ENCODE peak calls at places on chromosome 6, in five cellular contexts. E is H1, J is neuronal stem cell, C is H9, D is IMR-90. G is an unnamed sample.

GRCh38 chr6:81929828-81930227 is 177.3 kb upstream of the TENT5A start:
- DNase-seq in C (no peak), E (no peak), D (peak; percentile 21), J (no peak), G (no peak)

GRCh38 chr6:92427408-92427905 is 991.9 kb downstream of the EPHA7 start:
- DNase-seq in E (no peak), J (no peak), D (no peak), C (no peak), G (no peak)

GRCh38 chr6:113381957-113382356 is 475.2 kb upstream of the MARCKS start:
- DNase-seq in J (no peak), C (no peak), E (no peak), D (peak; percentile 75), G (peak; percentile 61)

GRCh38 chr6:131197716-131198115 is 62.4 kb downstream of the AKAP7 start:
- DNase-seq in C (no peak), E (no peak), D (no peak), J (no peak), G (no peak)

GRCh38 chr6:33014841-33015634 is 5.6 kb upstream of the HLA-DOA start:
- DNase-seq in D (peak; percentile 86), C (peak; percentile 60), E (no peak), J (peak; percentile 80), G (peak; percentile 85)

GRCh38 chr6:119052985-119053384 is 25.5 kb downstream of the FAM184A start:
- DNase-seq in D (no peak), J (no peak), C (no peak), E (no peak), G (no peak)

GRCh38 chr6:151784441-151785214 is 22.9 kb upstream of the ESR1 start:
- DNase-seq in E (no peak), J (no peak), D (no peak), C (no peak), G (no peak)

GRCh38 chr6:134295953-134296553 is 21.9 kb downstream of the SGK1 start:
- DNase-seq in D (peak; percentile 100), E (no peak), J (no peak), C (no peak), G (peak; percentile 98)

GRCh38 chr6:115838763-115839401 is 221.8 kb downstream of the FRK start:
- DNase-seq in C (peak; percentile 62), D (peak; percentile 13), J (no peak), E (peak; percentile 57), G (peak; percentile 39)

GRCh38 chr6:25787469-25787868 is 32.9 kb downstream of the SLC17A4 start:
- DNase-seq in E (no peak), D (no peak), J (no peak), C (no peak), G (no peak)

GRCh38 chr6:155543141-155543870 is 87.7 kb upstream of the NOX3 start:
- DNase-seq in E (no peak), D (no peak), C (no peak), J (no peak), G (no peak)

GRCh38 chr6:136069119-136069518 is 181.0 kb downstream of the MTFR2 start:
- DNase-seq in C (no peak), J (no peak), E (no peak), D (peak; percentile 89), G (peak; percentile 69)

GRCh38 chr6:133814797-133815196 is 74.1 kb upstream of the TCF21 start:
- DNase-seq in D (peak; percentile 71), J (no peak), C (no peak), E (no peak), G (peak; percentile 69)

GRCh38 chr6:34673079-34673478 is 23.5 kb downstream of the ILRUN start:
- DNase-seq in C (no peak), J (no peak), D (no peak), E (no peak), G (no peak)

DNA sequence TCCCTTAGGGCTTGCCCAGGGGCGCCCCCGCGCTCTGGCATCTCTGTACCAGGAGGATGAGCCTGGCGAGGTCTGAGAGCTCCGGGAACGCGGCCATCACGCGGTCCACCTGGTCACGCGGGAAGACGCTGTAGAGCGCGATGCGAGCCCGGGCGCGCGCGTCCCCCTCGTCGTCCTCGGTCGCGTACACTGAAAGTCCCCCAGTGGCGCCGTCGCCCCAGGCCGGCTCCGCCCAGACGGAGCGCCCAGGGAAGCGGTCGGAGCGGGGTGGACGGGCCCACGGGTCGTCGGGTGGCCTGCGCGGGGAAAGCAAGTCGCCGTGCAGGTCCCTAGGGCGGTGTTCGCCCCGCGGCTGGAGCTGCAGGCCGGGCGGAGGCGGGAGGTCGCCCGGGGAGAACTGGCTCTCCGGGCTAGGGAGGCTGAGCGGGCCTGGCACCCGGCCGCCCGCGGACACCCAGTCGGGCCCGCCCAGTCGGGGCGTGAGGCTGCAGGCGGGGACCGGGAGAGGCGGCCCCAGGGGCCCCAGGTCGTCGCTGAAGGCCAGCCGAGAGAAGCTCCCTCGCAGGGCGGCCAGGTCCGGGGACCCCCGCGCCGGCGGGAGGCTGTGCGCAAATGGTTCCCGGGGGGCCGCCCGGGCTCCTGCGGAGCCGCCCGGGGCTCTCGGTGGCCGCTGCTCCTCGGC is 34.0 kb downstream of the ZC3H12D start:
- DNase-seq in E (peak; percentile 64), D (no peak), C (no peak), J (no peak), G (no peak)
- H3K23ac ChIP-seq in E (no peak overlapping the region), D (no peak overlapping the region), C (no peak overlapping the region), J (peak overlapping the region; percentile 74), G (no peak overlapping the region)

GRCh38 chr6:99592900-99593299 is 13.7 kb upstream of the PRDM13 start:
- DNase-seq in E (no peak), C (no peak), D (no peak), J (no peak), G (no peak)

GRCh38 chr6:99589290-99589672 is 17.4 kb upstream of the PRDM13 start:
- DNase-seq in C (peak; percentile 51), J (no peak), D (no peak), E (peak; percentile 58), G (no peak)

GRCh38 chr6:99589907-99590493 is 16.6 kb upstream of the PRDM13 start:
- DNase-seq in C (no peak), D (no peak), E (no peak), J (no peak), G (no peak)

GRCh38 chr6:99591673-99592364 is 14.8 kb upstream of the PRDM13 start:
- DNase-seq in D (no peak), E (no peak), C (no peak), J (no peak), G (no peak)

GRCh38 chr6:99590728-99591672 is 15.6 kb upstream of the PRDM13 start:
- DNase-seq in E (peak; percentile 62), D (no peak), C (peak; percentile 72), J (no peak), G (no peak)
- H2AFZ ChIP-seq in E (no peak overlapping the region), D (no peak overlapping the region), C (no peak overlapping the region), J (peak overlapping the region; percentile 80), G (no peak overlapping the region)

GRCh38 chr6:100726741-100727140 is 154.4 kb downstream of the ASCC3 start:
- DNase-seq in D (peak; percentile 36), E (no peak), J (no peak), C (no peak), G (peak; percentile 21)

GRCh38 chr6:100730001-100730400 is 151.1 kb downstream of the ASCC3 start:
- DNase-seq in C (no peak), E (no peak), D (no peak), J (no peak), G (no peak)

GRCh38 chr6:100730581-100730980 is 150.5 kb downstream of the ASCC3 start:
- DNase-seq in J (no peak), D (no peak), C (no peak), E (no peak), G (no peak)

GRCh38 chr6:100731411-100731810 is 149.7 kb downstream of the ASCC3 start:
- DNase-seq in E (no peak), C (no peak), D (no peak), J (no peak), G (peak; percentile 25)
- H3K9ac ChIP-seq in E (no peak overlapping the region), C (no peak overlapping the region), D (no peak overlapping the region), J (no peak overlapping the region), G (no peak overlapping the region)

DNA sequence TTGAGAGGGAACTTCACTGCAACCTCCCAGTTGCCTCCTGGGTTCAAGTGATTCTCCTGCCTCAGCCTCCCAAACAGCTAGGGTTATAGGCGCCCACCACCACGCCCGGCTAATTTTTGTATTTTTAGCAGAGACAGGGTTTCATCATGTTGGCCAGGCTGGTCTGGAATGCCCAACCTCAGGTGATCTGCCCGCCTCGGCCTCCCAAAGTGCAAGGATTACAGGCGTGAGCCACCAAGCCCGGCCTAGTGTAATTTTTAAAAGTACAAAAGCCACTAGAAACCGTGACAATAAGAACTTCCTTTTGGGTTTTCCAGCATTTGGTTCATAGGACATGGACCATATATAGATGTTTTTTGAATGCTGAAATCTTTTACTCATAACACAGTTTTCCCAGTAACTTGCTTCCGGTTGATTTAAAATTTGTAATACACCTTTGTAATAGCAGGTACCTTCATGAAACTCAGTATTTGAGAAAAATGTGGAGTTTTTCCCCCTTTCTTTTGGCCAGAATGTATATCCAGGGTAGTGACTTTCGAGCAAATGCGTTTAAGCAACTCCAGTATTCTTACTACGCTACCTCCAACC is 477 bp downstream of the PXT1 start:
- DNase-seq in D (no peak), J (no peak), C (no peak), E (no peak), G (no peak)
- H3K23ac ChIP-seq in D (peak overlapping the region; percentile 93), J (peak overlapping the region; percentile 92), C (no peak overlapping the region), E (no peak overlapping the region), G (no peak overlapping the region)

DNA sequence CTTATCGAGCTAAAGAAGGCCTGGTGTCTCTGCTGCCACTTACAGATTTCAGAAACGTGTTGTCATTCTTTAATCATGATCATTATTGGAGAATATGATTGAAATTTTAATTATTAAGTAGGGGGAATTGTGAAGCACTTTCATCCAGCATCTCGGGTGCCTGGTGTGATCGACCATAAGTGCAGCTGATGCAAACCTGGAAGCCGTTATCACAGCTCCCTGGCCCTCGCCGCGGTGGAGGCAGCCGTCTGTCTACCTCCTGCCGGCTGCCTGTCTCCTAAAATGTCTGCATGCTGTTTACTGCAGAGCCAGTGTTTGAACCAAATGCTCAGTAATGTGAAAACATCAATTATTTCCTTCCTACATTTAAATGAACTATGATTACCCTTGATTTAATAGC is 184.3 kb upstream of the AGPAT4 start:
- DNase-seq in D (no peak), E (no peak), J (no peak), C (no peak), G (no peak)
- H2AFZ ChIP-seq in D (no peak overlapping the region), E (no peak overlapping the region), J (no peak overlapping the region), C (no peak overlapping the region), G (no peak overlapping the region)

GRCh38 chr6:31728767-31729514 is at the start of gene DDAH2:
- DNase-seq in E (no peak), D (no peak), C (no peak), J (no peak), G (no peak)
- H3K9ac ChIP-seq in E (peak within 1 kb of the TSS; percentile 62), D (peak within 1 kb of the TSS; percentile 81), C (peak within 1 kb of the TSS; percentile 74), J (peak within 1 kb of the TSS; percentile 92), G (peak within 1 kb of the TSS; percentile 98)

DNA sequence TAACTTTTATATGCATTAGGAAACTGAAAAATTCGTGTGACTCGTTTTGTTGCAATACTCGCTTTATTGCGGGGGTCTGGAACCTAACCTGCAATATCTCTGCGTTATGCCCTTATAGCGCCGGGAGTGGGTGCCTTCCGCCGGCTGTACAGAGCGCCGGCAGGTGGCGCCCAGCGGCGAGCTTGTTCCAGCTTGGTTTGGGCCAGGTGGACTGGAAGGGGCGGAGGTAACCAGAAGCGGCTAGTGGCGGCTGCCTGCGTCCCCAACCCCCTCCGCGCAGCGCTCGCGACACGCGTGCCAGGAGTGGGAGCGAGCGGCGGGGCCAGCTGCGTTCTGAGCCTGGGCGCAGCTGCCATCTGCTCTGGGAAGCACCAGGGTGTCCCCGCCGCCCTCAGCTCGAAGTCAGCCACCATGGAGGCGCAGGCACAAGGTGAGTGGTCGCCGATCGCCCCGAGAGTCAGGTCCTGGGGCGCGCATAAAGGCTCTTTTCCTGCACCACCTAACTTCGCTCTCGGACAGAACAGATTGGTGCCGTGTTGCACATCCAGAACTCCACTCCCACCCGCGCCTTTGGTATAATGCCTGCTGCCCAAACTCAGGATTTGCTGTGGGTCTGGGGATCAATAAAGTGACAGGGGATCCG is at the start of gene TPD52L1:
- DNase-seq in D (peak; percentile 60), E (peak; percentile 86), C (peak; percentile 89), J (peak; percentile 48), G (peak; percentile 65)
- H3K23ac ChIP-seq in D (no peak within 1 kb of the TSS), E (no peak within 1 kb of the TSS), C (no peak within 1 kb of the TSS), J (peak within 1 kb of the TSS; percentile 49), G (peak within 1 kb of the TSS; percentile 83)